ENCODE peak calls at places on chromosome 20, in eight cellular contexts. O is T follicular helper cell; N is HTR-8/SVneo; J is activated naive CD4-positive, alpha-beta T cell; K is stimulated activated naive CD4-positive, alpha-beta T cell; X is colonic mucosa; W is activated CD4-positive, alpha-beta memory T cell treated with anti-CD3 and anti-CD28 coated beads for 36 hours; D is stromal cell of bone marrow. A is an unnamed sample.

GRCh38 chr20:5888051-5888450 is 62.3 kb downstream of the TRMT6 start:
- DNase-seq in O (no peak), N (no peak), J (no peak), K (no peak), X (no peak), W (no peak), D (no peak), A (no peak)

GRCh38 chr20:59672576-59672975 is 68.2 kb downstream of the PHACTR3 start:
- DNase-seq in O (no peak), N (no peak), J (no peak), K (no peak), X (no peak), W (no peak), D (no peak), A (no peak)

GRCh38 chr20:12660918-12661317 is 347.9 kb upstream of the SPTLC3 start:
- DNase-seq in O (no peak), N (no peak), J (no peak), K (no peak), X (no peak), W (no peak), D (no peak), A (no peak)

GRCh38 chr20:55893031-55893430 is 112.3 kb downstream of the CBLN4 start:
- DNase-seq in O (no peak), N (no peak), J (no peak), K (no peak), X (no peak), W (no peak), D (no peak), A (no peak)

GRCh38 chr20:52031574-52032303 is 159.8 kb downstream of the ZFP64 start:
- DNase-seq in O (no peak), N (peak; percentile 90), J (no peak), K (no peak), X (peak; percentile 37), W (peak; percentile 22), D (peak; percentile 62), A (no peak)

GRCh38 chr20:33081411-33082154 is 2.1 kb downstream of the BPIFB4 start:
- DNase-seq in O (no peak), N (no peak), J (no peak), K (no peak), X (no peak), W (no peak), D (no peak), A (no peak)

GRCh38 chr20:17226410-17227198 is at the start of gene PCSK2:
- DNase-seq in O (no peak), N (no peak), J (no peak), K (no peak), X (no peak), W (no peak), D (peak; percentile 18), A (peak; percentile 78)

GRCh38 chr20:35320396-35321126 is 28.3 kb upstream of the FAM83C start:
- DNase-seq in O (no peak), N (peak; percentile 71), J (no peak), K (no peak), X (no peak), W (no peak), D (peak; percentile 61), A (no peak)

GRCh38 chr20:47973519-47974233 is 188.4 kb upstream of the SULF2 start:
- DNase-seq in O (no peak), N (no peak), J (no peak), K (no peak), X (no peak), W (no peak), D (no peak), A (no peak)

GRCh38 chr20:64146936-64147451 is 17.3 kb upstream of the MYT1 start:
- DNase-seq in O (no peak), N (no peak), J (no peak), K (no peak), X (no peak), W (no peak), D (no peak), A (no peak)

GRCh38 chr20:47392015-47392720 is 35.7 kb upstream of the ZMYND8 start:
- DNase-seq in O (no peak), N (peak; percentile 93), J (no peak), K (no peak), X (peak; percentile 25), W (peak; percentile 29), D (peak; percentile 92), A (no peak)

GRCh38 chr20:45629496-45630100 is at the start of gene WFDC10A:
- DNase-seq in O (no peak), N (peak; percentile 77), J (no peak), K (no peak), X (peak; percentile 54), W (peak; percentile 38), D (peak; percentile 35), A (no peak)

GRCh38 chr20:52667358-52667757 is 304.8 kb upstream of the TSHZ2 start:
- DNase-seq in O (no peak), N (no peak), J (no peak), K (no peak), X (no peak), W (no peak), D (no peak), A (no peak)

GRCh38 chr20:33945391-33946079 is 48.2 kb upstream of the RALY start:
- DNase-seq in O (no peak), N (no peak), J (no peak), K (no peak), X (no peak), W (no peak), D (peak; percentile 81), A (peak; percentile 90)